ENCODE peak calls at places on chromosome 16, in seven cellular contexts. B, H, L, C, P, K and Y are unnamed samples.

GRCh38 chr16:88838566-88838965 is 18.2 kb downstream of the GALNS start:
- DNase-seq in H (no peak), P (no peak), K (no peak), C (no peak), L (no peak), B (no peak), Y (no peak)

GRCh38 chr16:56493815-56494214 is 26.0 kb downstream of the BBS2 start:
- DNase-seq in L (no peak), H (no peak), C (no peak), P (no peak), B (no peak), K (no peak), Y (no peak)

GRCh38 chr16:81900456-81900855 is 110.8 kb downstream of the SDR42E1 start:
- DNase-seq in K (no peak), P (no peak), H (no peak), C (no peak), L (no peak), B (no peak), Y (no peak)

GRCh38 chr16:57145046-57145963 is 40.5 kb downstream of the PSME3IP1 start:
- DNase-seq in C (no peak), L (no peak), P (no peak), K (no peak), B (no peak), H (no peak), Y (no peak)

GRCh38 chr16:88077328-88078108 is 126.3 kb downstream of the BANP start:
- DNase-seq in K (no peak), C (peak; percentile 67), P (no peak), L (no peak), H (no peak), B (no peak), Y (no peak)

GRCh38 chr16:88284626-88285513 is 97.9 kb upstream of the ZNF469 start:
- DNase-seq in K (no peak), C (no peak), B (no peak), L (no peak), H (no peak), P (no peak), Y (no peak)

GRCh38 chr16:78693496-78693895 is 594.0 kb downstream of the WWOX start:
- DNase-seq in L (no peak), H (no peak), C (no peak), K (no peak), B (no peak), P (no peak), Y (no peak)

GRCh38 chr16:67457611-67458010 is 23.3 kb downstream of the ATP6V0D1 start:
- DNase-seq in L (no peak), B (no peak), K (no peak), C (no peak), P (no peak), H (no peak), Y (no peak)

GRCh38 chr16:49622421-49623402 is 233.2 kb downstream of the ZNF423 start:
- DNase-seq in B (no peak), C (no peak), K (no peak), L (no peak), P (no peak), H (no peak), Y (no peak)

GRCh38 chr16:88783391-88784073 is 1.5 kb downstream of the PIEZO1 start:
- DNase-seq in B (peak; percentile 75), L (no peak), H (no peak), P (peak; percentile 51), C (peak; percentile 65), K (no peak), Y (no peak)

GRCh38 chr16:48291303-48291702 is 44.0 kb upstream of the ABCC11 start:
- DNase-seq in P (no peak), H (no peak), K (no peak), C (no peak), L (no peak), B (no peak), Y (no peak)

GRCh38 chr16:72043058-72043457 is 11.2 kb upstream of the HP start:
- DNase-seq in H (no peak), K (no peak), C (no peak), L (no peak), B (no peak), P (no peak), Y (no peak)

GRCh38 chr16:3906363-3906762 is 25.9 kb upstream of the CREBBP start:
- DNase-seq in H (no peak), B (no peak), C (no peak), L (no peak), K (no peak), P (no peak), Y (no peak)

GRCh38 chr16:17509194-17509593 is 38.4 kb upstream of the XYLT1 start:
- DNase-seq in P (no peak), K (no peak), C (no peak), L (no peak), H (no peak), B (no peak), Y (no peak)